ENCODE peak calls at places on chromosomes 4 and X, in five cellular contexts. D, A, J, O and P are unnamed samples.

GRCh38 chr4:13665711-13666660 is 38.5 kb upstream of the BOD1L1 start:
- DNase-seq in O (peak; percentile 12), J (no peak), D (peak; percentile 25), A (no peak), P (no peak)

GRCh38 chrX:121256653-121257052 is 209.2 kb downstream of the GLUD2 start:
- DNase-seq in A (no peak), D (no peak), O (no peak), J (no peak), P (peak; percentile 1)

GRCh38 chr4:128707864-128708263 is 101.6 kb upstream of the JADE1 start:
- DNase-seq in A (no peak), J (no peak), D (peak; percentile 34), O (no peak), P (peak; percentile 71)

GRCh38 chr4:42302348-42302747 is 94.9 kb upstream of the SHISA3 start:
- DNase-seq in J (no peak), A (no peak), D (peak; percentile 4), O (peak; percentile 6), P (peak; percentile 8)

GRCh38 chr4:20178902-20179576 is 72.7 kb upstream of the SLIT2 start:
- DNase-seq in A (no peak), O (no peak), J (no peak), D (no peak), P (no peak)

GRCh38 chrX:346034-346813 is 27.6 kb upstream of the GTPBP6 start:
- DNase-seq in O (no peak), J (no peak), A (no peak), D (no peak), P (no peak)

GRCh38 chrX:105260291-105261043 is 40.0 kb upstream of the TEX13A start:
- DNase-seq in D (no peak), A (no peak), O (no peak), J (no peak), P (no peak)

GRCh38 chr4:6767725-6768538 is 14.6 kb upstream of the KIAA0232 start:
- DNase-seq in J (no peak), O (no peak), A (no peak), D (no peak), P (no peak)

GRCh38 chr4:102620697-102621497 is 119.7 kb downstream of the NFKB1 start:
- DNase-seq in D (peak; percentile 98), A (no peak), O (peak; percentile 80), J (no peak), P (peak; percentile 71)

GRCh38 chr4:23613782-23614181 is 276.1 kb downstream of the PPARGC1A start:
- DNase-seq in J (no peak), O (no peak), D (no peak), A (no peak), P (no peak)

DNA sequence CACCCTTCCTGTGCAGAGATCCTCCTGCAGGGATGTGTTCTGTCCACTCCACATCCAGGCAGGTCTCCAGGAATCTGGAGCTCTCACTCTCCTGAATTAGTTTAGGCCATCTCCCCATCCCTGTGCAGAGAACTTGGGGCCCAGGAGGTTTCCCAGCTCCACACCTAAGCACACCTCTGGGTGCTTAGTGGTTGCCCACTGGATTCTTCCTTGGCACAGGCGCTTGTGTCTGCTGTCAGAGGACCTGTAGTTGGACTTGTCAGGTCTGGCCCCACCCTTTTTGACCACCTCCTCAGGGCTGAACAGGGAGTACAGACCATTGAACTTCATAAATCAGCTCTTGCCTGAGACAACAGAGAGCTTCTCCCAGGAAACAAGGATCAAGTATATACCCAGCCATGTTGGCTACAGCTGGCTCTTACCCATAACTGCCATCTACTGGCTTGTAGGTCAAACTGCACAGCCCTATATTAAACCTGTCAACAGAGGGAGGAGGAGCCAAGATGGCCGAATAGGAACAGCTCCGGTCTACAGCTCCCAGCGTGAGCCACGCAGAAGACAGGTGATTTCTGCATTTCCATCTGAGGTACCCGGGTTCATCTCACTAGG is 275.5 kb downstream of the PPARGC1A start:
- DNase-seq in A (no peak), J (no peak), D (peak; percentile 4), O (no peak), P (peak; percentile 1)
- TF ChIP-seq CTCF in A (no peak), J (no peak), D (no peak), O (peak; percentile 54), P (no peak)

GRCh38 chrX:114582698-114583395 is 1.0 kb upstream of the HTR2C start:
- DNase-seq in J (no peak), D (no peak), O (no peak), A (no peak), P (no peak)

GRCh38 chrX:114583646-114584433 is at the start of gene HTR2C:
- DNase-seq in D (no peak), A (no peak), O (no peak), J (no peak), P (no peak)

GRCh38 chrX:114584434-114584943 is 603 bp downstream of the HTR2C start:
- DNase-seq in O (no peak), A (no peak), J (no peak), D (no peak), P (no peak)

GRCh38 chrX:114582264-114582632 is 1.6 kb upstream of the HTR2C start:
- DNase-seq in A (no peak), D (no peak), J (no peak), O (no peak), P (no peak)

DNA sequence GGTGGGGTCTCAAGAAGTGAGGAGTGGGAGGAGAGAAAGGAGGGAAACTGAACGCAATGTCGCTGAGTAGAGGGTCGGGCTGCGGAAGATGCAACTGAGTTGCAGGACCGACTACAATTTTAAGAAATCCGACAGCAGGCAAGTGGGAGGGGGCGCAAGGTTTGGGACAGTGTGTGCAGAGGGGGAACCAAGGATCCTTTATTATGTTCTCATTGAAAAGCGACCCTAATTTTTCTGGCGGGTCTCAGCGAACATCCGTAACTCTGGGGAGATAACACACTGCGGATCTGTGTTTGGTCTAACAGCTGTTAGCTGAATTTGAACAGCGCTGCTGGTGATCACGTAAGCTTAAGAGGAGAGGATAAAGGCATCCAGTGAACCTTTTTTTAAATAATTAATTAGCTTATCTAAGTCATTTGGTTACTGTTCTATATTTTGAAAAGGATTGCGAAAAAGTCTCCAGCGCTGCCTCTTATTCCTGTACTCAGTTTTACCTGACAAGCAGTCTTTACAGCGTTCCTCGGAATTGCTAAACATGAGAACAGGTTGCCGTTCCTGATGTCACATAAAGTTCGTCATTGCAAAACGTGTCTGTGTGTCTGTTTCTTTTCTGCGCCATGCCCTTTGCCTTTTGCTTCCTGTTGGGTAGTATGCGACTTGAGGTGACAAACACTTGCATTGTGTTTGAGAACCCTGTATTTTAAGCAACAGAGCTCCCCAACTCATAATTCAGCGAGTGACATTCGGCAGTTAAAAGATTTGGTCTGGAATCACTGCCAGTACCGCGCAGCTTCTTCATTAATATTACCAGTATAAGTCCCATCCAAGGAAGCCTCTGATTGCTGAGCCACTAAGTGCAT is 1.3 kb downstream of the HTR2C start:
- DNase-seq in D (no peak), A (no peak), J (no peak), O (no peak), P (no peak)
- H3K4me3 ChIP-seq in D (no peak overlapping the region), A (no peak overlapping the region), J (no peak overlapping the region), O (no peak overlapping the region), P (no peak overlapping the region)

DNA sequence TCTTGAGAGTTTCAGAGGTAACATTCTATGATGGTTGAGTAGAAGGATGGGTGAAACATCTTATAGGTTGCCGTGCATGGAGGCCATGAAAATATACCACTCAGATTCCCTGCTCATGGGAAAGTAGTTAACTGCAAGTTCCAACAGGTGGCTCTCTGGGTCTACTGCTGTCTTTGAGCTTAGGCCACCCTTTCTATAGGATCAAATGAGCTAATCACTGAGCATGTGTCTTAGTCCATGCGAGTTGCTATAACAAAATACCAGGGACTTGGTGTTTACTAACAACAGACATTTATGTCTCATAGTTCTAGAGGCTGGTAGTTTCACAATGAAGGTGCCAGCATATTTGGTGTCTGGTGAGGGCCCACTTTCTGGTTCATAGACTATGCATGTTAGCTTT is 144.8 kb upstream of the UNC5C start:
- DNase-seq in D (peak; percentile 71), O (peak; percentile 36), A (no peak), J (no peak), P (peak; percentile 14)
- TF ChIP-seq CTCF in D (peak; percentile 72), O (peak; percentile 68), A (peak; percentile 3), J (no peak), P (peak; percentile 34)

DNA sequence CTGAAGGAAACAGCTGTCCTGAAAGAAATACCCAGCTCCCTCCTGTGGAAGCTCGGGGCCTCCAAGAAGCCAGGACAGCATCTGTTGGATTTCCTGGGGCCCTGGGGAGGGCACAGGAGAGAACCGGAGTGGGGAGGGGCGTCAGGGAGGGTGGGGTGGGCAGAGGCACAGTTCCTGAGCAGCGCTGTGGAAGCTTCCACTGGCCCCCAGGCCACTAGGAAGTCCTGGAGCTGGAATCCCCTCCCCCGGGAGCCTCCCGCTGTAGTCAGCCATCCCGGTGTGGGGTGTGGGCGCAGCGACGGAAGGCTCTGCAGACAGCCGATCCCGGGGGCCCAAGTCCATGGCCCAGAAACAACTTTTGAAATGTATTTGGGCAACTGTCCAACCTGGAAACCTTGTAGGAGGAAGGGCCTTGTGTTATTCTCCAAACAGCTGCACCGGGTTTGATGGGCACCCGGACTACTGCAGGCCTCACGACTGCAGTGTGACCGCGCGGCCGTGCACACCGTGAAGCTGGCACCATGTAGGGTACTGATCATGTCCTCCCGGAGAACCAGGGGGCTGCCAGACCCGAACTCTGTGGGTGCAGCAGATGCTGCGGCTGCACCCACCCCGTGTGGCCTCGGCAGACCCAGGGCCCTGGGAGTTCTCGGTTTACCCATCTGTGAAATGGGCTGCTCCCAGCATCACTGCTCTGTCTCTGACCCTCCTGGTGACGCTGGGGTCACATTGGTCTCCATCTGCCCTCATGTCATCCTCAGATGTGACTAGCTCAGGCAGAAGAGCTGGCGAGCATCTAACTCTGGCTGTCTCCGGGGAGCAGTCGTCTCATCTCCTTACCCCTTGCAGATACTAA is 68.5 kb upstream of the HMX1 start:
- DNase-seq in O (no peak), A (no peak), D (no peak), J (no peak), P (no peak)
- H3K4me3 ChIP-seq in O (no peak overlapping the region), A (no peak overlapping the region), D (no peak overlapping the region), J (no peak overlapping the region), P (no peak overlapping the region)

DNA sequence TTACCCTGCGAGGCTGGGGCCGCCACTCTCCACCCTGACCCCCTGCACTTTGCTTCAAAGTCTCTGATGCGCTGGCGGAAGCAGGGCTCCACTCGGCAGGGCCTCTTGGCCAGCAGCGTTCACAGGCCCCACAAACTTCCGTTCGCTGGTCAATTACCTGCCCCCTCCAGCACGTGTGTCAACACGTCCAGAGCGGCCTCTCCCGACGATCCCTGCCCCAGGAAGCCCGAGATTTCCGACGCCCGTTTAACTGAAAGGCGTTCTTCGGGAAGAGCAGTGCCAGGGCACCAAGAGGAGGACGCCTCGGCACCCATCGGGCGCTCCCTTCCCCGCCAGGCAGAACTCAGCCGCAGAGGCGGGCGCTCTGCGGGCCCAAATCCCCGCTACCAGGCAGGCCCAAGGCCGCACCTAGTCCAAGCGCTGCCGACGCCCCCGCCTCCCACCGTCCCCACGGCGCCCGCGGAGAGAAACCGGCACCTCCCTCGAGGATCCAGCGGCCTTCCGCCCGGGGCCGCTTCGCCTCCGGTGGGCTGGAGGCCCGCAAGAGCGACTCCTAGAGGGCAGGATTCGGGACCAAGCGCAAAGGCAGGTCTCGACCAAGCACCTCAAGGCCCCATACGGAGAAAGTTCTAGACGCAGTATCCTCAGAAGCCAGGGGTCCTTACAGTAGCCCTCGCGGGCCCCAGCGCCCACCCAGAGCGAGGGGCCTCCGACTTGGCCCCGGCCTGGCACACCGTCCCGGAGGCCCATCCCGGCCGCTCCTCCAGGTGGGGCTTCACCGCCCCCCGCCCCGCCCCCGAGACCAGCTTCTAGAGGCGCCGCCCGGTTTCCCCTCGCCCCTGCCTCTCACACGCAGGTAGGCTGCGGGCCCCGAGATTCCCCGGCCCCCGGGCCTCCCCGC is 586 bp downstream of the BCAP31 start:
- DNase-seq in O (peak; percentile 13), J (peak; percentile 41), D (peak; percentile 55), A (no peak), P (peak; percentile 51)
- TF ChIP-seq CTCF in O (peak; percentile 63), J (no peak), D (peak; percentile 53), A (peak; percentile 52), P (peak; percentile 39)

GRCh38 chr4:185328586-185328985 is 67.1 kb downstream of the LRP2BP start:
- DNase-seq in J (no peak), A (no peak), D (no peak), O (no peak), P (no peak)

GRCh38 chr4:185335579-185335978 is 60.1 kb downstream of the LRP2BP start:
- DNase-seq in O (no peak), A (no peak), D (no peak), J (no peak), P (no peak)

GRCh38 chr4:185332575-185333464 is 62.9 kb downstream of the LRP2BP start:
- DNase-seq in J (no peak), O (no peak), D (no peak), A (peak; percentile 74), P (no peak)
- H3K4me3 ChIP-seq in J (no peak overlapping the region), O (no peak overlapping the region), D (no peak overlapping the region), A (no peak overlapping the region), P (no peak overlapping the region)